ENCODE peak calls at places on chromosomes 12 and 14, in eight cellular contexts. C, P, J, E, F, O, D and U are unnamed samples.

GRCh38 chr14:105974902-105975301 is 448.5 kb downstream of the TMEM121 start:
- DNase-seq in C (no peak), P (peak), J (peak), E (no peak), F (peak), O (no peak), D (peak), U (no peak)

GRCh38 chr12:123512838-123513665 is 20.5 kb downstream of the RILPL1 start:
- DNase-seq in C (no peak), P (peak), J (no peak), E (no peak), F (no peak), O (no peak), D (no peak), U (no peak)

GRCh38 chr14:37328673-37329072 is 130.9 kb downstream of the MIPOL1 start:
- DNase-seq in C (no peak), P (no peak), J (no peak), E (no peak), F (no peak), O (no peak), D (no peak), U (no peak)

GRCh38 chr12:38350342-38351181 is 34.0 kb downstream of the ALG10B start:
- DNase-seq in C (no peak), P (no peak), J (no peak), E (no peak), F (no peak), O (no peak), D (no peak), U (no peak)

GRCh38 chr14:21044106-21044618 is 2.0 kb downstream of the RNASE7 start:
- DNase-seq in C (peak), P (no peak), J (no peak), E (no peak), F (no peak), O (no peak), D (no peak), U (no peak)

GRCh38 chr12:112919131-112919530 is 12.4 kb downstream of the OAS1 start:
- DNase-seq in C (no peak), P (no peak), J (no peak), E (no peak), F (no peak), O (no peak), D (no peak), U (no peak)

GRCh38 chr14:23862513-23862912 is 91.1 kb upstream of the DHRS4 start:
- DNase-seq in C (no peak), P (no peak), J (no peak), E (no peak), F (no peak), O (no peak), D (no peak), U (no peak)

GRCh38 chr14:79516009-79516408 is 695.3 kb downstream of the DIO2 start:
- DNase-seq in C (no peak), P (no peak), J (no peak), E (no peak), F (no peak), O (no peak), D (no peak), U (no peak)

GRCh38 chr14:29558516-29558915 is 369.1 kb downstream of the PRKD1 start:
- DNase-seq in C (no peak), P (no peak), J (no peak), E (no peak), F (no peak), O (no peak), D (no peak), U (no peak)

GRCh38 chr12:14612250-14612649 is 44.6 kb upstream of the PLBD1 start:
- DNase-seq in C (no peak), P (no peak), J (no peak), E (no peak), F (no peak), O (no peak), D (no peak), U (no peak)

GRCh38 chr12:14612895-14613294 is 45.2 kb upstream of the PLBD1 start:
- DNase-seq in C (no peak), P (no peak), J (no peak), E (no peak), F (no peak), O (no peak), D (no peak), U (no peak)

GRCh38 chr12:14611640-14612203 is 44.0 kb upstream of the PLBD1 start:
- DNase-seq in C (no peak), P (no peak), J (no peak), E (no peak), F (no peak), O (no peak), D (no peak), U (no peak)

GRCh38 chr12:14613718-14614117 is 46.0 kb upstream of the PLBD1 start:
- DNase-seq in C (no peak), P (no peak), J (no peak), E (no peak), F (no peak), O (no peak), D (no peak), U (no peak)

GRCh38 chr12:14614704-14615121 is 47.0 kb upstream of the PLBD1 start:
- DNase-seq in C (no peak), P (no peak), J (no peak), E (no peak), F (no peak), O (no peak), D (no peak), U (no peak)
- H3K4me3 ChIP-seq in C (no peak), P (no peak), J (no peak), E (no peak), F (no peak), O (no peak), D (no peak), U (no peak)

DNA sequence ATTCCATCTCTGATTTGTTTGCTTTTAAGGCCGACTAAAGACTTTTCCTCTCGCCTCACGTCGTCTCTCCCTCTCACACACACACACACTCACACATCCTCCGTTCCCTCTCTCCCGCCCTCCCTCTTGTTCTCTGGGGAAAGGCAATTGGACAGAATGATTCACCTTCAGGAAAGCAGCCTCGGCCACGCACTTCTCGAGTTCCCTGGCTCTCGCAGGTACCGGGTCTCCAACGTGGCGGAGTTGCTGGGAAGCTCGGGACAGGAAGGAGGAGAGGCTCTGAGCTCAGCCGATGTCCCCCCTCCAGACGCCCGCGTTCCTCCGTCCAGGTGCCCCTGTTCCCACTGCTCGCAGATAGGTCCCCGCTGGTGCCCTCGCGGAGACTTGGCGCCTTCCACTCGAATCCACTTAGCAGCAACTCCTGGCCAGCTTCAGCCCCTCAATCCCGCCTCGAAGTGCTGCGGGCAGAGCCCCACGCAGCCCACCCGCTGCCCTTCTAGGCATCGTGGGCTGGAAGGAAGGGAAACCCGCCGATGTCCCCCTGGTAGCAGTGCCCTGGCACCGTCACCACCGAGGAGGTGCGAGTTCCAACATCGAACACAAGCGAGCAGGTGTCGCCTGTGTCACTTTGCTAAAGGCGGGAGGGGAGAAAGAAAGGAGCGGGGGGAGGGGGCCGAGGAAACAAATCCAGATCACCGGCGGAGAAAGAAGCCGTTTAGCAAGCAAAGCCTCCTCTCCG is 68.3 kb upstream of the USP15 start:
- DNase-seq in C (peak), P (peak), J (no peak), E (peak), F (peak), O (peak), D (no peak), U (peak)
- H3K4me3 ChIP-seq in C (no peak), P (peak), J (peak), E (peak), F (peak), O (peak), D (peak), U (no peak)

GRCh38 chr12:64781374-64782029 is 22.3 kb upstream of the GNS start:
- DNase-seq in C (peak), P (no peak), J (no peak), E (no peak), F (no peak), O (no peak), D (no peak), U (no peak)
- H3K4me3 ChIP-seq in C (peak), P (peak), J (peak), E (no peak), F (peak), O (peak), D (peak), U (no peak)

DNA sequence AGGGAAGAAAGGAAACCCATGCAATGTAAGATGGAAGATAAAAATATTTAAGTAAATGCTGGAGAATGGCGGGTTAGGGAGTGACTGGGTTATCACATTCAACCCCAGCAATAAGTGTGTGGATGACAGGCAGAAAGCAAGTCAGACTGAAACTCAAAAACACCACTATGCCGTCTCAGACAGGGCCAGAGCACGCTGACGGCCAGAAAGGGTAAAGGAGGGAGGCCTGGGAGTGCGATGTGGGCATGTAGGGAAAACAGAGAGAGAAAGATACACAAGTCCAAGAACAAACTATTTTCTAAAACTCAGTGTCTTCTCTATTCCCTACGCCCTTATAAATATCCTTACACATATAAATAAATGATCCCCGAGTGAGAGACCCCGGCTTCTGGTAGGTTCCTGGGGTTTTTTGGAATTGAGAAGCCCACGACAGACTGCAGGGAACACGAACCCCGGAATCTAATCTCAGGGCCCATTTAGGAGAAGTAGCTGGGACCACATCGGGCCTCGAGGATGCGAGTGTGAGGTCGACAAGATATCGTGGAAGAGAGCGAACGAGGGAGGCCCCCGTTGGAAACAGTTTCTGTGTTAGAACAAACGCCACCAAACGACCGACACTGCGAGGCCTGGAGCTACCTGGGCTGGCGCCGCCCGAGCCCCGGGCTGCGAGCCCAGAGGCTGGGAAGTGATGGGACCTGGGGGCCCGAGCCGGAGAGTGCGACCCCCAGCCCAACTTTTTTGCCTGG is 744 bp upstream of the OTX2 start:
- DNase-seq in C (no peak), P (peak), J (no peak), E (no peak), F (peak), O (no peak), D (no peak), U (no peak)
- H3K4me3 ChIP-seq in C (no peak), P (no peak), J (peak), E (no peak), F (peak), O (no peak), D (no peak), U (no peak)

GRCh38 chr12:122064034-122064777 is 14.3 kb upstream of the MLXIP start:
- DNase-seq in C (peak), P (no peak), J (peak), E (peak), F (peak), O (peak), D (peak), U (peak)
- H3K4me3 ChIP-seq in C (peak), P (no peak), J (peak), E (peak), F (peak), O (peak), D (no peak), U (no peak)

GRCh38 chr12:67651380-67651695 is 2.8 kb downstream of the DYRK2 start:
- DNase-seq in C (no peak), P (no peak), J (no peak), E (peak), F (no peak), O (no peak), D (peak), U (no peak)
- H3K4me3 ChIP-seq in C (no peak), P (peak), J (no peak), E (no peak), F (peak), O (no peak), D (peak), U (no peak)